ENCODE peak calls at places on chromosome 15, in six cellular contexts. One of them, this sample, is unnamed.

GRCh38 chr15:69074011-69074842 is 59.7 kb downstream of the NOX5 start:
- DNase-seq in effector memory CD4-positive, alpha-beta T cell: no peak
- DNase-seq in AG04450: no peak
- DNase-seq in H1: peak; percentile 54
- DNase-seq in pancreas: peak; percentile 57
- DNase-seq in WERI-Rb-1: peak; percentile 84
- DNase-seq in this sample: no peak

GRCh38 chr15:91946914-91947313 is 93.4 kb downstream of the SLCO3A1 start:
- DNase-seq in effector memory CD4-positive, alpha-beta T cell: no peak
- DNase-seq in AG04450: no peak
- DNase-seq in H1: no peak
- DNase-seq in pancreas: no peak
- DNase-seq in WERI-Rb-1: no peak
- DNase-seq in this sample: no peak

GRCh38 chr15:44545934-44546802 is 9.2 kb downstream of the EIF3J start:
- DNase-seq in effector memory CD4-positive, alpha-beta T cell: no peak
- DNase-seq in AG04450: no peak
- DNase-seq in H1: no peak
- DNase-seq in pancreas: no peak
- DNase-seq in WERI-Rb-1: no peak
- DNase-seq in this sample: no peak

GRCh38 chr15:41967506-41968206 is 4.7 kb downstream of the EHD4 start:
- DNase-seq in effector memory CD4-positive, alpha-beta T cell: no peak
- DNase-seq in AG04450: no peak
- DNase-seq in H1: no peak
- DNase-seq in pancreas: no peak
- DNase-seq in WERI-Rb-1: peak; percentile 26
- DNase-seq in this sample: no peak

GRCh38 chr15:85792872-85793621 is 1.7 kb downstream of the KLHL25 start:
- DNase-seq in effector memory CD4-positive, alpha-beta T cell: no peak
- DNase-seq in AG04450: no peak
- DNase-seq in H1: no peak
- DNase-seq in pancreas: no peak
- DNase-seq in WERI-Rb-1: no peak
- DNase-seq in this sample: no peak

GRCh38 chr15:72342385-72342784 is 22.4 kb upstream of the CELF6 start:
- DNase-seq in effector memory CD4-positive, alpha-beta T cell: peak; percentile 11
- DNase-seq in AG04450: no peak
- DNase-seq in H1: peak; percentile 43
- DNase-seq in pancreas: no peak
- DNase-seq in WERI-Rb-1: peak; percentile 77
- DNase-seq in this sample: peak; percentile 45

GRCh38 chr15:84826369-84826823 is 9.2 kb downstream of the ALPK3 start:
- DNase-seq in effector memory CD4-positive, alpha-beta T cell: no peak
- DNase-seq in AG04450: no peak
- DNase-seq in H1: no peak
- DNase-seq in pancreas: peak; percentile 71
- DNase-seq in WERI-Rb-1: peak; percentile 46
- DNase-seq in this sample: no peak

GRCh38 chr15:94670436-94671034 is 439.2 kb downstream of the MCTP2 start:
- DNase-seq in effector memory CD4-positive, alpha-beta T cell: no peak
- DNase-seq in AG04450: peak; percentile 6
- DNase-seq in H1: no peak
- DNase-seq in pancreas: no peak
- DNase-seq in WERI-Rb-1: no peak
- DNase-seq in this sample: peak; percentile 18

GRCh38 chr15:45468294-45468693 is 54.3 kb downstream of the SLC30A4 start:
- DNase-seq in effector memory CD4-positive, alpha-beta T cell: no peak
- DNase-seq in AG04450: no peak
- DNase-seq in H1: no peak
- DNase-seq in pancreas: no peak
- DNase-seq in WERI-Rb-1: no peak
- DNase-seq in this sample: no peak

GRCh38 chr15:90211440-90212168 is 10.5 kb downstream of the SEMA4B start:
- DNase-seq in effector memory CD4-positive, alpha-beta T cell: no peak
- DNase-seq in AG04450: no peak
- DNase-seq in H1: no peak
- DNase-seq in pancreas: peak; percentile 80
- DNase-seq in WERI-Rb-1: no peak
- DNase-seq in this sample: no peak

GRCh38 chr15:75455982-75456531 is 4.6 kb upstream of the SIN3A start:
- DNase-seq in effector memory CD4-positive, alpha-beta T cell: peak; percentile 43
- DNase-seq in AG04450: peak; percentile 33
- DNase-seq in H1: no peak
- DNase-seq in pancreas: no peak
- DNase-seq in WERI-Rb-1: no peak
- DNase-seq in this sample: peak; percentile 20

GRCh38 chr15:61992518-61992917 is 67.7 kb downstream of the VPS13C start:
- DNase-seq in effector memory CD4-positive, alpha-beta T cell: no peak
- DNase-seq in AG04450: no peak
- DNase-seq in H1: no peak
- DNase-seq in pancreas: no peak
- DNase-seq in WERI-Rb-1: no peak
- DNase-seq in this sample: no peak

GRCh38 chr15:74302821-74303359 is 64.6 kb downstream of the CYP11A1 start:
- DNase-seq in effector memory CD4-positive, alpha-beta T cell: no peak
- DNase-seq in AG04450: no peak
- DNase-seq in H1: peak; percentile 47
- DNase-seq in pancreas: no peak
- DNase-seq in WERI-Rb-1: peak; percentile 92
- DNase-seq in this sample: no peak

GRCh38 chr15:45326776-45327175 is 51.6 kb downstream of the GATM start:
- DNase-seq in effector memory CD4-positive, alpha-beta T cell: no peak
- DNase-seq in AG04450: no peak
- DNase-seq in H1: no peak
- DNase-seq in pancreas: no peak
- DNase-seq in WERI-Rb-1: no peak
- DNase-seq in this sample: no peak

GRCh38 chr15:26807517-26808427 is 34.9 kb upstream of the GABRB3 start:
- DNase-seq in effector memory CD4-positive, alpha-beta T cell: no peak
- DNase-seq in AG04450: no peak
- DNase-seq in H1: no peak
- DNase-seq in pancreas: no peak
- DNase-seq in WERI-Rb-1: no peak
- DNase-seq in this sample: no peak
- H3K9me3 ChIP-seq in effector memory CD4-positive, alpha-beta T cell: no peaks in the 10 kb centered on the region
- H3K9me3 ChIP-seq in AG04450: peaks cover 23% of the 10 kb centered on the region
- H3K9me3 ChIP-seq in H1: peaks cover 3% of the 10 kb centered on the region
- H3K9me3 ChIP-seq in pancreas: no peaks in the 10 kb centered on the region
- H3K9me3 ChIP-seq in WERI-Rb-1: no peaks in the 10 kb centered on the region
- H3K9me3 ChIP-seq in this sample: no peaks in the 10 kb centered on the region

DNA sequence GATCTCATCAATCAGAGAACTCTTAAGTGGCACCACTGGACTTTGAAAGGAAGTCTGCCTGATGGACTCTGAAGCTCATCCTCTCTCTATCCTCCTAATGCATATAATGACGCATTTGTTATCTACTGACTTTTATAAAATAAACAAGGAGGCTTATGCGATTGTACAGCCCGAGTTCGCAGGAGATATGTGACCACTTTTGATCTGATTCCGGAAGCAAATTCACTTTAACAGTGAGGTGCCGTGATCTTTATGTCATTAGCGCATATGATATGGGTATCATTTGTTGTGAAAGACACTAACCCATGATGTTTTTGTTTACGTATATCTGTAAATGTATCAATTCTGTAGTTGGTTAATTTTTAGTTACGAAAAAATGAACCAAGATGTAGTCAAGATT is 427 bp upstream of the RNF111 start:
- DNase-seq in effector memory CD4-positive, alpha-beta T cell: no peak
- DNase-seq in AG04450: no peak
- DNase-seq in H1: no peak
- DNase-seq in pancreas: no peak
- DNase-seq in WERI-Rb-1: no peak
- DNase-seq in this sample: no peak
- H3K27ac ChIP-seq in effector memory CD4-positive, alpha-beta T cell: peak overlapping the region; percentile 82
- H3K27ac ChIP-seq in AG04450: no peak overlapping the region
- H3K27ac ChIP-seq in H1: no peak overlapping the region
- H3K27ac ChIP-seq in pancreas: no peak overlapping the region
- H3K27ac ChIP-seq in WERI-Rb-1: peak overlapping the region; percentile 83
- H3K27ac ChIP-seq in this sample: no peak overlapping the region

DNA sequence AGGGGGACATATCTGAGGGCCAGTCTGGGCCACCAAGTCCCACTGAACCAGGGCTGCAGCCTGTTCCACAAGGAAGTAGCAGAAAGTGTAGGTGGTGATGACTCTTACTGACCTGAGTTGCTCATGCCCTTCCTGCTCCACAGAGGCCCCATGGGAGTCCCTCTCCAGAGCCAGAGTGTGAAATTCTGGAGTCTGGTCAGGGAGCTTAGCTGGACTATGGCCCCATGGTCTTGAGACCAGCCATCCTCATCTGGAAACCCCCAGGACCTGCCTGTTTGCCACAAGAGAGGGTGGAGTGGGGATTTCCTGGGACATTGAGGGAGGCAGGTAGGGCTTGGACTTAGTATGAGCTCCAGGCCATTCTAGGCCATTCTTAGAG is 3.0 kb downstream of the SPINT1 start:
- DNase-seq in effector memory CD4-positive, alpha-beta T cell: no peak
- DNase-seq in AG04450: no peak
- DNase-seq in H1: no peak
- DNase-seq in pancreas: no peak
- DNase-seq in WERI-Rb-1: no peak
- DNase-seq in this sample: no peak
- H3K4me3 ChIP-seq in effector memory CD4-positive, alpha-beta T cell: no peak overlapping the region
- H3K4me3 ChIP-seq in AG04450: no peak overlapping the region
- H3K4me3 ChIP-seq in H1: no peak overlapping the region
- H3K4me3 ChIP-seq in pancreas: peak overlapping the region; percentile 73
- H3K4me3 ChIP-seq in WERI-Rb-1: no peak overlapping the region
- H3K4me3 ChIP-seq in this sample: no peak overlapping the region

DNA sequence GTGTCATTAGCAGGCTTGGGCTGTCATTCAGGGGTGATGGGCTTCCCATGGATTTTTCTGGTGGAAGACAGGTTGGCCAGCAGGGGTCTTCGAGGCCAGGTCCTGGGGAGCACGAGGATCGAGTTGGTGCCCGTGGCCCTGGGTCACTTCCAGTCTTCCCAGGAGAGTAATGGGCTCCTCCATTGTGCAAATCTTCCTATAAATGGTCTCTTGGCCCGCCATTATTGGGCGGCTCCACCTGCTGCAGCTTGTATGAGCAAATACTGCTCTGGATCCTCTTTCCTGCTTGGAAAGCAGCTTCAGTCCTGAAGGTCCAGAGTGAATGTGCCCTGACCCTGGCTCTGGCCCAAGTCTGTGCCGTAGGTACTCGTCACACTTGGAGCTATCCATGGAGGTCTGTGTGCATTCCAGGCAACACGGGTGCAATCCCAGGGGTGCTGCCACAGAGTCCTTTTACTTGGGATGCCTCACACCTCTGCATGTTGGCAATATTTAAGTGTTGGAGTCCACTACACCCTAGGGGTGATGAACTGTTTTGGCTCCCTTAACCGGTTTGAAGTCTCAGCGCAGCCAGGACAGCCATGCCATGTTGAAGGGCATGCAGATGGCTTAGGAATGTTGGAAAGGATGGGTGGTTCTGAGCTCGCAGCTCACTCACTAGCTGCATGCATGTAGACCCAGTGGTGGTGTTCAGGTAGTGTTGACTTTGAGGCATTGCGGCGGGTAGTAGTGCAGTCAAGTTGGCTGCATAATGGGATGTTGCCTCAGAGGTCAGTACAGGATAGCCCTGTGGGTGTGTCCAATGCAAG is 97.6 kb downstream of the SNRPN start:
- DNase-seq in effector memory CD4-positive, alpha-beta T cell: no peak
- DNase-seq in AG04450: no peak
- DNase-seq in H1: no peak
- DNase-seq in pancreas: peak; percentile 31
- DNase-seq in WERI-Rb-1: no peak
- DNase-seq in this sample: no peak
- H3K9me3 ChIP-seq in effector memory CD4-positive, alpha-beta T cell: peaks cover 86% of the 10 kb centered on the region
- H3K9me3 ChIP-seq in AG04450: peaks cover 91% of the 10 kb centered on the region
- H3K9me3 ChIP-seq in H1: peaks cover 73% of the 10 kb centered on the region
- H3K9me3 ChIP-seq in pancreas: peaks cover 2% of the 10 kb centered on the region
- H3K9me3 ChIP-seq in WERI-Rb-1: peaks cover 64% of the 10 kb centered on the region
- H3K9me3 ChIP-seq in this sample: no peaks in the 10 kb centered on the region

GRCh38 chr15:83747718-83748110 is 93.8 kb downstream of the ADAMTSL3 start:
- DNase-seq in effector memory CD4-positive, alpha-beta T cell: no peak
- DNase-seq in AG04450: no peak
- DNase-seq in H1: no peak
- DNase-seq in pancreas: no peak
- DNase-seq in WERI-Rb-1: no peak
- DNase-seq in this sample: no peak
- H3K27ac ChIP-seq in effector memory CD4-positive, alpha-beta T cell: no peak overlapping the region
- H3K27ac ChIP-seq in AG04450: no peak overlapping the region
- H3K27ac ChIP-seq in H1: no peak overlapping the region
- H3K27ac ChIP-seq in pancreas: no peak overlapping the region
- H3K27ac ChIP-seq in WERI-Rb-1: no peak overlapping the region
- H3K27ac ChIP-seq in this sample: no peak overlapping the region